ENCODE peak calls at places on chromosomes 13 and 19, in nine cellular contexts. One of them, this sample, is unnamed.

GRCh38 chr13:36789061-36789460 is 30.0 kb upstream of the RFXAP start:
- DNase-seq in cerebellum: no peak
- DNase-seq in GDM1: no peak
- DNase-seq in K562: no peak
- DNase-seq in GM10248: no peak
- DNase-seq in HuH-7.5: no peak
- DNase-seq in stimulated activated CD4-positive, alpha-beta T cell treated with anti-CD3 and anti-CD28 coated beads, Interleukin-1b, Interleukin-23, amount 100 ng/mL, for 24 hours: no peak
- DNase-seq in ascending aorta: no peak
- DNase-seq in immature natural killer cell: no peak
- DNase-seq in this sample: no peak

GRCh38 chr19:51514866-51515481 is 13.4 kb upstream of the SIGLEC12 start:
- DNase-seq in GM10248: peak
- DNase-seq in immature natural killer cell: peak
- DNase-seq in cerebellum: peak
- DNase-seq in GDM1: peak
- DNase-seq in HuH-7.5: peak
- DNase-seq in stimulated activated CD4-positive, alpha-beta T cell treated with anti-CD3 and anti-CD28 coated beads, Interleukin-1b, Interleukin-23, amount 100 ng/mL, for 24 hours: no peak
- DNase-seq in ascending aorta: no peak
- DNase-seq in K562: peak
- DNase-seq in this sample: peak

GRCh38 chr19:30662211-30662861 is 290.2 kb downstream of the ZNF536 start:
- DNase-seq in cerebellum: no peak
- DNase-seq in K562: no peak
- DNase-seq in ascending aorta: peak
- DNase-seq in GM10248: no peak
- DNase-seq in GDM1: no peak
- DNase-seq in stimulated activated CD4-positive, alpha-beta T cell treated with anti-CD3 and anti-CD28 coated beads, Interleukin-1b, Interleukin-23, amount 100 ng/mL, for 24 hours: no peak
- DNase-seq in immature natural killer cell: no peak
- DNase-seq in HuH-7.5: no peak
- DNase-seq in this sample: peak

GRCh38 chr19:38047048-38047435 is 140.0 kb downstream of the SIPA1L3 start:
- DNase-seq in cerebellum: no peak
- DNase-seq in immature natural killer cell: no peak
- DNase-seq in ascending aorta: no peak
- DNase-seq in GM10248: no peak
- DNase-seq in HuH-7.5: no peak
- DNase-seq in K562: no peak
- DNase-seq in stimulated activated CD4-positive, alpha-beta T cell treated with anti-CD3 and anti-CD28 coated beads, Interleukin-1b, Interleukin-23, amount 100 ng/mL, for 24 hours: no peak
- DNase-seq in GDM1: no peak
- DNase-seq in this sample: no peak

GRCh38 chr13:106835477-106835876 is 267.5 kb upstream of the ARGLU1 start:
- DNase-seq in immature natural killer cell: no peak
- DNase-seq in HuH-7.5: no peak
- DNase-seq in stimulated activated CD4-positive, alpha-beta T cell treated with anti-CD3 and anti-CD28 coated beads, Interleukin-1b, Interleukin-23, amount 100 ng/mL, for 24 hours: no peak
- DNase-seq in GM10248: no peak
- DNase-seq in K562: no peak
- DNase-seq in GDM1: no peak
- DNase-seq in ascending aorta: no peak
- DNase-seq in cerebellum: no peak
- DNase-seq in this sample: peak

GRCh38 chr13:77372275-77372674 is 45.4 kb upstream of the MYCBP2 start:
- DNase-seq in stimulated activated CD4-positive, alpha-beta T cell treated with anti-CD3 and anti-CD28 coated beads, Interleukin-1b, Interleukin-23, amount 100 ng/mL, for 24 hours: no peak
- DNase-seq in GM10248: no peak
- DNase-seq in HuH-7.5: no peak
- DNase-seq in cerebellum: no peak
- DNase-seq in ascending aorta: no peak
- DNase-seq in immature natural killer cell: no peak
- DNase-seq in GDM1: no peak
- DNase-seq in K562: no peak
- DNase-seq in this sample: no peak

GRCh38 chr13:95784161-95784880 is 107.4 kb downstream of the DNAJC3 start:
- DNase-seq in K562: no peak
- DNase-seq in GDM1: no peak
- DNase-seq in HuH-7.5: no peak
- DNase-seq in immature natural killer cell: no peak
- DNase-seq in cerebellum: no peak
- DNase-seq in stimulated activated CD4-positive, alpha-beta T cell treated with anti-CD3 and anti-CD28 coated beads, Interleukin-1b, Interleukin-23, amount 100 ng/mL, for 24 hours: no peak
- DNase-seq in GM10248: no peak
- DNase-seq in ascending aorta: no peak
- DNase-seq in this sample: no peak

GRCh38 chr19:18112989-18113478 is 15.5 kb downstream of the MAST3 start:
- DNase-seq in K562: peak
- DNase-seq in cerebellum: peak
- DNase-seq in stimulated activated CD4-positive, alpha-beta T cell treated with anti-CD3 and anti-CD28 coated beads, Interleukin-1b, Interleukin-23, amount 100 ng/mL, for 24 hours: peak
- DNase-seq in GDM1: peak
- DNase-seq in HuH-7.5: peak
- DNase-seq in GM10248: peak
- DNase-seq in immature natural killer cell: peak
- DNase-seq in ascending aorta: peak
- DNase-seq in this sample: peak

GRCh38 chr13:85313761-85314503 is 485.3 kb downstream of the SLITRK6 start:
- DNase-seq in cerebellum: no peak
- DNase-seq in immature natural killer cell: no peak
- DNase-seq in GDM1: no peak
- DNase-seq in stimulated activated CD4-positive, alpha-beta T cell treated with anti-CD3 and anti-CD28 coated beads, Interleukin-1b, Interleukin-23, amount 100 ng/mL, for 24 hours: no peak
- DNase-seq in GM10248: no peak
- DNase-seq in HuH-7.5: no peak
- DNase-seq in ascending aorta: no peak
- DNase-seq in K562: no peak
- DNase-seq in this sample: no peak

GRCh38 chr13:48818495-48818961 is 157.2 kb upstream of the FNDC3A start:
- DNase-seq in HuH-7.5: no peak
- DNase-seq in immature natural killer cell: no peak
- DNase-seq in GM10248: no peak
- DNase-seq in stimulated activated CD4-positive, alpha-beta T cell treated with anti-CD3 and anti-CD28 coated beads, Interleukin-1b, Interleukin-23, amount 100 ng/mL, for 24 hours: no peak
- DNase-seq in K562: no peak
- DNase-seq in cerebellum: no peak
- DNase-seq in ascending aorta: peak
- DNase-seq in GDM1: no peak
- DNase-seq in this sample: no peak

GRCh38 chr13:74771964-74772363 is 637.8 kb upstream of the KLF12 start:
- DNase-seq in HuH-7.5: no peak
- DNase-seq in ascending aorta: no peak
- DNase-seq in GM10248: no peak
- DNase-seq in stimulated activated CD4-positive, alpha-beta T cell treated with anti-CD3 and anti-CD28 coated beads, Interleukin-1b, Interleukin-23, amount 100 ng/mL, for 24 hours: no peak
- DNase-seq in K562: no peak
- DNase-seq in cerebellum: no peak
- DNase-seq in GDM1: no peak
- DNase-seq in immature natural killer cell: no peak
- DNase-seq in this sample: no peak

GRCh38 chr19:58558066-58558622 is at the start of gene UBE2M:
- DNase-seq in stimulated activated CD4-positive, alpha-beta T cell treated with anti-CD3 and anti-CD28 coated beads, Interleukin-1b, Interleukin-23, amount 100 ng/mL, for 24 hours: no peak
- DNase-seq in immature natural killer cell: no peak
- DNase-seq in GDM1: no peak
- DNase-seq in ascending aorta: peak
- DNase-seq in GM10248: no peak
- DNase-seq in HuH-7.5: peak
- DNase-seq in cerebellum: peak
- DNase-seq in K562: peak
- DNase-seq in this sample: no peak

GRCh38 chr13:113562085-113562749 is 22.3 kb upstream of the TFDP1 start:
- DNase-seq in cerebellum: peak
- DNase-seq in stimulated activated CD4-positive, alpha-beta T cell treated with anti-CD3 and anti-CD28 coated beads, Interleukin-1b, Interleukin-23, amount 100 ng/mL, for 24 hours: no peak
- DNase-seq in K562: peak
- DNase-seq in GDM1: peak
- DNase-seq in HuH-7.5: peak
- DNase-seq in immature natural killer cell: no peak
- DNase-seq in ascending aorta: peak
- DNase-seq in GM10248: peak
- DNase-seq in this sample: peak

GRCh38 chr19:1000591-1001537 is 645 bp downstream of the GRIN3B start:
- DNase-seq in GDM1: no peak
- DNase-seq in ascending aorta: no peak
- DNase-seq in K562: no peak
- DNase-seq in cerebellum: no peak
- DNase-seq in immature natural killer cell: no peak
- DNase-seq in GM10248: no peak
- DNase-seq in HuH-7.5: peak
- DNase-seq in stimulated activated CD4-positive, alpha-beta T cell treated with anti-CD3 and anti-CD28 coated beads, Interleukin-1b, Interleukin-23, amount 100 ng/mL, for 24 hours: no peak
- DNase-seq in this sample: no peak

GRCh38 chr13:113548171-113548641 is 36.3 kb upstream of the TFDP1 start:
- DNase-seq in GM10248: no peak
- DNase-seq in immature natural killer cell: no peak
- DNase-seq in cerebellum: peak
- DNase-seq in HuH-7.5: no peak
- DNase-seq in K562: no peak
- DNase-seq in GDM1: no peak
- DNase-seq in ascending aorta: peak
- DNase-seq in stimulated activated CD4-positive, alpha-beta T cell treated with anti-CD3 and anti-CD28 coated beads, Interleukin-1b, Interleukin-23, amount 100 ng/mL, for 24 hours: no peak
- DNase-seq in this sample: no peak

GRCh38 chr19:14028901-14029300 is 953 bp downstream of the RLN3 start:
- DNase-seq in immature natural killer cell: no peak
- DNase-seq in HuH-7.5: no peak
- DNase-seq in ascending aorta: no peak
- DNase-seq in stimulated activated CD4-positive, alpha-beta T cell treated with anti-CD3 and anti-CD28 coated beads, Interleukin-1b, Interleukin-23, amount 100 ng/mL, for 24 hours: no peak
- DNase-seq in GDM1: no peak
- DNase-seq in GM10248: no peak
- DNase-seq in cerebellum: no peak
- DNase-seq in K562: no peak
- DNase-seq in this sample: no peak

GRCh38 chr13:73932091-73932490 is 202.1 kb downstream of the KLF12 start:
- DNase-seq in GDM1: no peak
- DNase-seq in immature natural killer cell: no peak
- DNase-seq in cerebellum: no peak
- DNase-seq in ascending aorta: no peak
- DNase-seq in K562: no peak
- DNase-seq in HuH-7.5: no peak
- DNase-seq in stimulated activated CD4-positive, alpha-beta T cell treated with anti-CD3 and anti-CD28 coated beads, Interleukin-1b, Interleukin-23, amount 100 ng/mL, for 24 hours: no peak
- DNase-seq in GM10248: no peak
- DNase-seq in this sample: no peak

GRCh38 chr19:41064974-41065569 is 23.2 kb upstream of the CYP2A13 start:
- DNase-seq in HuH-7.5: no peak
- DNase-seq in GDM1: no peak
- DNase-seq in stimulated activated CD4-positive, alpha-beta T cell treated with anti-CD3 and anti-CD28 coated beads, Interleukin-1b, Interleukin-23, amount 100 ng/mL, for 24 hours: no peak
- DNase-seq in GM10248: no peak
- DNase-seq in immature natural killer cell: no peak
- DNase-seq in ascending aorta: no peak
- DNase-seq in cerebellum: no peak
- DNase-seq in K562: peak
- DNase-seq in this sample: no peak

GRCh38 chr19:50447053-50447452 is 14.4 kb downstream of the MYBPC2 start:
- DNase-seq in ascending aorta: no peak
- DNase-seq in K562: no peak
- DNase-seq in cerebellum: no peak
- DNase-seq in GM10248: no peak
- DNase-seq in HuH-7.5: no peak
- DNase-seq in GDM1: no peak
- DNase-seq in immature natural killer cell: no peak
- DNase-seq in stimulated activated CD4-positive, alpha-beta T cell treated with anti-CD3 and anti-CD28 coated beads, Interleukin-1b, Interleukin-23, amount 100 ng/mL, for 24 hours: no peak
- DNase-seq in this sample: no peak

GRCh38 chr13:75195479-75196111 is 286.4 kb downstream of the TBC1D4 start:
- DNase-seq in HuH-7.5: no peak
- DNase-seq in ascending aorta: no peak
- DNase-seq in GDM1: no peak
- DNase-seq in stimulated activated CD4-positive, alpha-beta T cell treated with anti-CD3 and anti-CD28 coated beads, Interleukin-1b, Interleukin-23, amount 100 ng/mL, for 24 hours: no peak
- DNase-seq in GM10248: no peak
- DNase-seq in immature natural killer cell: no peak
- DNase-seq in K562: no peak
- DNase-seq in cerebellum: peak
- DNase-seq in this sample: no peak

GRCh38 chr19:48417436-48417835 is 24.0 kb downstream of the GRIN2D start:
- DNase-seq in GM10248: no peak
- DNase-seq in HuH-7.5: no peak
- DNase-seq in GDM1: no peak
- DNase-seq in stimulated activated CD4-positive, alpha-beta T cell treated with anti-CD3 and anti-CD28 coated beads, Interleukin-1b, Interleukin-23, amount 100 ng/mL, for 24 hours: no peak
- DNase-seq in cerebellum: no peak
- DNase-seq in K562: no peak
- DNase-seq in ascending aorta: no peak
- DNase-seq in immature natural killer cell: no peak
- DNase-seq in this sample: no peak

GRCh38 chr13:110265682-110266430 is 41.1 kb downstream of the COL4A1 start:
- DNase-seq in K562: no peak
- DNase-seq in GM10248: no peak
- DNase-seq in HuH-7.5: no peak
- DNase-seq in cerebellum: no peak
- DNase-seq in GDM1: no peak
- DNase-seq in stimulated activated CD4-positive, alpha-beta T cell treated with anti-CD3 and anti-CD28 coated beads, Interleukin-1b, Interleukin-23, amount 100 ng/mL, for 24 hours: no peak
- DNase-seq in ascending aorta: peak
- DNase-seq in immature natural killer cell: no peak
- DNase-seq in this sample: no peak

GRCh38 chr13:75935805-75936204 is 299.7 kb downstream of the LMO7 start:
- DNase-seq in K562: no peak
- DNase-seq in stimulated activated CD4-positive, alpha-beta T cell treated with anti-CD3 and anti-CD28 coated beads, Interleukin-1b, Interleukin-23, amount 100 ng/mL, for 24 hours: no peak
- DNase-seq in GM10248: no peak
- DNase-seq in immature natural killer cell: no peak
- DNase-seq in cerebellum: no peak
- DNase-seq in HuH-7.5: no peak
- DNase-seq in ascending aorta: no peak
- DNase-seq in GDM1: no peak
- DNase-seq in this sample: no peak

GRCh38 chr13:111082240-111082639 is 32.9 kb upstream of the ARHGEF7 start:
- DNase-seq in HuH-7.5: no peak
- DNase-seq in GM10248: no peak
- DNase-seq in K562: no peak
- DNase-seq in ascending aorta: no peak
- DNase-seq in immature natural killer cell: no peak
- DNase-seq in GDM1: no peak
- DNase-seq in cerebellum: no peak
- DNase-seq in stimulated activated CD4-positive, alpha-beta T cell treated with anti-CD3 and anti-CD28 coated beads, Interleukin-1b, Interleukin-23, amount 100 ng/mL, for 24 hours: no peak
- DNase-seq in this sample: no peak

GRCh38 chr19:7857727-7858701 is 16.2 kb downstream of the PRR36 start:
- DNase-seq in K562: peak
- DNase-seq in ascending aorta: no peak
- DNase-seq in stimulated activated CD4-positive, alpha-beta T cell treated with anti-CD3 and anti-CD28 coated beads, Interleukin-1b, Interleukin-23, amount 100 ng/mL, for 24 hours: no peak
- DNase-seq in immature natural killer cell: no peak
- DNase-seq in cerebellum: peak
- DNase-seq in GDM1: no peak
- DNase-seq in GM10248: no peak
- DNase-seq in HuH-7.5: no peak
- DNase-seq in this sample: no peak

GRCh38 chr19:38877781-38878574 is at the start of gene RINL:
- DNase-seq in GM10248: peak
- DNase-seq in cerebellum: no peak
- DNase-seq in GDM1: peak
- DNase-seq in immature natural killer cell: peak
- DNase-seq in ascending aorta: no peak
- DNase-seq in HuH-7.5: no peak
- DNase-seq in K562: peak
- DNase-seq in stimulated activated CD4-positive, alpha-beta T cell treated with anti-CD3 and anti-CD28 coated beads, Interleukin-1b, Interleukin-23, amount 100 ng/mL, for 24 hours: peak
- DNase-seq in this sample: no peak

GRCh38 chr19:29212614-29213573 is at the start of gene UQCRFS1:
- DNase-seq in GDM1: peak
- DNase-seq in GM10248: peak
- DNase-seq in cerebellum: peak
- DNase-seq in stimulated activated CD4-positive, alpha-beta T cell treated with anti-CD3 and anti-CD28 coated beads, Interleukin-1b, Interleukin-23, amount 100 ng/mL, for 24 hours: peak
- DNase-seq in ascending aorta: peak
- DNase-seq in immature natural killer cell: peak
- DNase-seq in K562: peak
- DNase-seq in HuH-7.5: peak
- DNase-seq in this sample: peak

GRCh38 chr13:43831088-43831487 is 44.3 kb upstream of the ENOX1 start:
- DNase-seq in GM10248: no peak
- DNase-seq in stimulated activated CD4-positive, alpha-beta T cell treated with anti-CD3 and anti-CD28 coated beads, Interleukin-1b, Interleukin-23, amount 100 ng/mL, for 24 hours: no peak
- DNase-seq in ascending aorta: no peak
- DNase-seq in cerebellum: no peak
- DNase-seq in GDM1: no peak
- DNase-seq in HuH-7.5: no peak
- DNase-seq in K562: no peak
- DNase-seq in immature natural killer cell: no peak
- DNase-seq in this sample: no peak

GRCh38 chr19:2494447-2495129 is 18.7 kb downstream of the GADD45B start:
- DNase-seq in ascending aorta: peak
- DNase-seq in cerebellum: peak
- DNase-seq in HuH-7.5: peak
- DNase-seq in stimulated activated CD4-positive, alpha-beta T cell treated with anti-CD3 and anti-CD28 coated beads, Interleukin-1b, Interleukin-23, amount 100 ng/mL, for 24 hours: peak
- DNase-seq in GDM1: no peak
- DNase-seq in K562: peak
- DNase-seq in GM10248: peak
- DNase-seq in immature natural killer cell: peak
- DNase-seq in this sample: peak

GRCh38 chr13:24192036-24192810 is 31.7 kb downstream of the SPATA13 start:
- DNase-seq in cerebellum: no peak
- DNase-seq in immature natural killer cell: no peak
- DNase-seq in GM10248: no peak
- DNase-seq in ascending aorta: no peak
- DNase-seq in stimulated activated CD4-positive, alpha-beta T cell treated with anti-CD3 and anti-CD28 coated beads, Interleukin-1b, Interleukin-23, amount 100 ng/mL, for 24 hours: no peak
- DNase-seq in K562: no peak
- DNase-seq in HuH-7.5: no peak
- DNase-seq in GDM1: peak
- DNase-seq in this sample: no peak

GRCh38 chr19:48861313-48861712 is 7.1 kb downstream of the PLEKHA4 start:
- DNase-seq in K562: no peak
- DNase-seq in HuH-7.5: no peak
- DNase-seq in immature natural killer cell: no peak
- DNase-seq in stimulated activated CD4-positive, alpha-beta T cell treated with anti-CD3 and anti-CD28 coated beads, Interleukin-1b, Interleukin-23, amount 100 ng/mL, for 24 hours: no peak
- DNase-seq in GDM1: no peak
- DNase-seq in GM10248: no peak
- DNase-seq in cerebellum: no peak
- DNase-seq in ascending aorta: no peak
- DNase-seq in this sample: no peak